ENCODE peak calls at places on chromosomes 3 and 15, in ten cellular contexts. B is thoracic aorta; V is left ventricle myocardium inferior; W is foreskin keratinocyte; X is effector memory CD4-positive, alpha-beta T cell; N is A549; O is fibroblast of lung; S is astrocyte; L is lower lobe of right lung; Y is prostate gland. D is an unnamed sample.

GRCh38 chr15:71275098-71275497 is 159.8 kb downstream of the THSD4 start:
- DNase-seq in B (no peak), W (no peak), L (no peak), V (no peak), S (peak; percentile 80), X (no peak), O (peak; percentile 83), Y (no peak), N (peak; percentile 73), D (no peak)

GRCh38 chr15:81275711-81276417 is 48.1 kb downstream of the STARD5 start:
- DNase-seq in N (no peak), V (no peak), S (no peak), L (no peak), X (no peak), Y (no peak), B (no peak), W (no peak), O (peak; percentile 18), D (no peak)

GRCh38 chr3:135125171-135125801 is 330.2 kb downstream of the EPHB1 start:
- DNase-seq in S (peak; percentile 12), X (no peak), Y (no peak), O (peak; percentile 26), W (no peak), B (no peak), N (peak; percentile 1), V (no peak), L (no peak), D (no peak)

GRCh38 chr3:32575451-32575850 is 4.8 kb upstream of the DYNC1LI1 start:
- DNase-seq in B (no peak), V (no peak), S (no peak), N (no peak), W (peak; percentile 17), X (no peak), L (no peak), Y (no peak), O (peak; percentile 37), D (no peak)

GRCh38 chr3:69914395-69914794 is 85.1 kb upstream of the SAMMSON start:
- DNase-seq in O (peak; percentile 27), V (no peak), X (no peak), B (no peak), S (peak; percentile 7), N (peak; percentile 18), W (peak; percentile 91), Y (no peak), L (no peak), D (no peak)

GRCh38 chr3:39707314-39707909 is 102.0 kb upstream of the MYRIP start:
- DNase-seq in S (peak; percentile 13), B (no peak), N (peak; percentile 39), X (no peak), Y (peak; percentile 15), L (no peak), O (peak; percentile 23), W (no peak), V (no peak), D (no peak)

GRCh38 chr15:35491999-35492398 is 54.0 kb downstream of the DPH6 start:
- DNase-seq in N (no peak), S (no peak), V (no peak), B (no peak), L (no peak), X (no peak), W (no peak), Y (no peak), O (no peak), D (no peak)

GRCh38 chr15:84402856-84403608 is 167.5 kb downstream of the GOLGA6L4 start:
- DNase-seq in N (no peak), X (no peak), V (no peak), W (no peak), B (no peak), L (no peak), O (no peak), Y (no peak), S (no peak), D (no peak)

GRCh38 chr3:32325957-32326356 is 65.7 kb upstream of the CMTM7 start:
- DNase-seq in V (no peak), X (no peak), B (no peak), Y (no peak), L (no peak), S (peak; percentile 13), O (peak; percentile 22), W (no peak), N (no peak), D (no peak)

GRCh38 chr3:127574880-127575878 is 15.4 kb downstream of the TPRA1 start:
- DNase-seq in L (peak; percentile 90), N (peak; percentile 89), X (peak; percentile 75), S (peak; percentile 64), B (peak; percentile 63), Y (peak; percentile 87), V (peak; percentile 79), O (peak; percentile 79), W (peak; percentile 55), D (peak; percentile 81)

GRCh38 chr3:64048631-64049061 is 25.4 kb upstream of the PSMD6 start:
- DNase-seq in L (no peak), N (no peak), S (peak; percentile 47), B (no peak), W (no peak), V (no peak), X (no peak), Y (no peak), O (peak; percentile 58), D (no peak)

GRCh38 chr3:136122006-136122405 is 74.1 kb downstream of the MSL2 start:
- DNase-seq in N (no peak), L (no peak), O (peak; percentile 51), X (no peak), Y (no peak), B (no peak), V (no peak), W (no peak), S (peak; percentile 38), D (no peak)

GRCh38 chr3:144107923-144108322 is 136.3 kb downstream of the DIPK2A start:
- DNase-seq in N (no peak), W (no peak), S (no peak), B (no peak), O (no peak), X (no peak), V (no peak), Y (no peak), L (no peak), D (no peak)

GRCh38 chr15:52788099-52788986 is 1.8 kb downstream of the ONECUT1 start:
- DNase-seq in V (no peak), N (peak; percentile 28), W (no peak), Y (no peak), O (no peak), B (no peak), S (no peak), X (no peak), L (peak; percentile 37), D (no peak)

GRCh38 chr3:127393131-127393820 is 105.4 kb upstream of the PRR20G start:
- DNase-seq in S (no peak), X (no peak), L (no peak), V (peak; percentile 5), N (no peak), B (no peak), Y (no peak), O (no peak), W (no peak), D (no peak)

GRCh38 chr3:11547498-11547897 is 96.2 kb downstream of the VGLL4 start:
- DNase-seq in V (no peak), S (no peak), B (no peak), X (no peak), O (no peak), N (no peak), W (no peak), Y (no peak), L (no peak), D (no peak)

GRCh38 chr3:81462921-81463320 is 298.5 kb downstream of the GBE1 start:
- DNase-seq in S (peak; percentile 60), V (no peak), Y (no peak), O (peak; percentile 68), W (no peak), L (no peak), X (no peak), B (no peak), N (no peak), D (no peak)

GRCh38 chr3:45545476-45545875 is 49.1 kb upstream of the LIMD1 start:
- DNase-seq in Y (no peak), V (no peak), L (no peak), N (peak; percentile 14), S (no peak), O (peak; percentile 23), B (peak; percentile 33), X (no peak), W (no peak), D (no peak)
- H3K4me1 ChIP-seq in Y (peaks cover 19% of the 10 kb centered on the region), V (peaks cover 81% of the 10 kb centered on the region), L (peaks cover 61% of the 10 kb centered on the region), N (peaks cover 38% of the 10 kb centered on the region), S (peaks cover 24% of the 10 kb centered on the region), O (peaks cover 32% of the 10 kb centered on the region), B (no peaks in the 10 kb centered on the region), X (no peaks in the 10 kb centered on the region), W (no peaks in the 10 kb centered on the region), D (peaks cover 68% of the 10 kb centered on the region)

DNA sequence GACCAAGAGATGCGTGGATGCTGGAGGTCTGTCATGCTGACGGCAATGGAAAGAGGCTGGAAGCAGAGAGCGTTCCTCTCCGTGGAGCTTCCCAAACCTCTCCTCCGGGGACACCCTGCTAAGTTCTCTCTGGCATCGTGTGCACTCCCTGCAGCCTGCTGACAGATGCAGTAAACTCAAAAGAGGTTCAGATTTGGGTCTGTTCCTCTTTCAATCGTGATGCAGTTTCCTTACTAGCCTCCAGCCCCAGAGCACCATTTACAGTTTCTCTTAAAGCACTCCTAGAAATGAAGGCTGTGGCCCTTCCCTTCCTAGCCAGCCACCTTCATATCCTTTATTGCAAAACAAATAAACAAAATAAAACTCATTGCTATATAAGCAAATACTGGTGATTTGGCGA is 47.3 kb upstream of the LRRC58 start:
- DNase-seq in N (no peak), L (no peak), S (no peak), B (no peak), O (no peak), Y (no peak), X (no peak), W (no peak), V (no peak), D (no peak)
- H3K4me1 ChIP-seq in N (no peaks in the 10 kb centered on the region), L (no peaks in the 10 kb centered on the region), S (no peaks in the 10 kb centered on the region), B (no peaks in the 10 kb centered on the region), O (no peaks in the 10 kb centered on the region), Y (no peaks in the 10 kb centered on the region), X (no peaks in the 10 kb centered on the region), W (no peaks in the 10 kb centered on the region), V (peaks cover 3% of the 10 kb centered on the region), D (no peaks in the 10 kb centered on the region)

DNA sequence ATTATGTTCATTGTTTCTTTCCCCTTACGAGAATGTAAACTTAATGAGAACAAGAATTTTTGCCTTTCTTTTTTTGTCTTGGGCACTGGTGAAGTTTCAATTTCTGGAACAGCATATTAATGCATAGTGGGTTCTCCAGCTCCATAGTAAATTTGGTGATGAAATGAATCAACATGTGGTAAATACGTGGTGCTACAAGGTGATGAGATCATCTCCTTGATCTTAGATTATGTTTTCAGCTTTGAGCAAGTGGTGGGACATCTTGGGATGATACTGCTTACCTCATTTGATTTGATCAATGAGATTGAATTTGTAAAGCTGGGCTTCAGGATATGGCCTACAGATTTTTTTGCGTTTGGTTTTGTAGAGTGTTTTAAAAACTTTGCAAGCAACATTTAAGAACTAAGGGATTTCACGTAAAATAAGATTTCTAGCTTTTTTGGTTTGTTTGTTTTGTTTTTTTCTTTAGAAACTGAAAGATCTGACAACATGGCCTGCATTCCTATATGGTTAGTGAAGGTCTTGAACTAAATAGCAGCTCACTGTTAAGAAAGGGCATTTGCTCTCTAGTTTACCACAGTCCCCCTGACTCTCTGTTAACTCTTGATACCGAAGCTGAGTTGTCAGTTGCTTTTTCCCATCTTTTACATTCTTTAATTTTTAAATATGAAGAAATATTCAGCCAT is 45.6 kb downstream of the FNDC3B start:
- DNase-seq in V (no peak), S (no peak), X (no peak), O (peak; percentile 58), N (no peak), L (no peak), B (no peak), W (no peak), Y (no peak), D (no peak)
- H3K4me1 ChIP-seq in V (peaks cover 83% of the 10 kb centered on the region), S (peaks cover 55% of the 10 kb centered on the region), X (peaks cover 5% of the 10 kb centered on the region), O (peaks cover 8% of the 10 kb centered on the region), N (peaks cover 81% of the 10 kb centered on the region), L (peaks cover 23% of the 10 kb centered on the region), B (peaks cover 16% of the 10 kb centered on the region), W (peaks cover 38% of the 10 kb centered on the region), Y (no peaks in the 10 kb centered on the region), D (peaks cover 70% of the 10 kb centered on the region)

GRCh38 chr15:62430056-62430455 is 265.0 kb upstream of the C2CD4B start:
- DNase-seq in W (no peak), B (no peak), Y (no peak), N (no peak), L (no peak), O (no peak), S (no peak), V (no peak), X (no peak), D (no peak)
- H3K4me1 ChIP-seq in W (no peaks in the 10 kb centered on the region), B (peaks cover 44% of the 10 kb centered on the region), Y (peaks cover 14% of the 10 kb centered on the region), N (no peaks in the 10 kb centered on the region), L (peaks cover 8% of the 10 kb centered on the region), O (peaks cover 2% of the 10 kb centered on the region), S (peaks cover 4% of the 10 kb centered on the region), V (peaks cover 56% of the 10 kb centered on the region), X (no peaks in the 10 kb centered on the region), D (peaks cover 46% of the 10 kb centered on the region)

D was measured in heart right ventricle.